ENCODE peak calls at places on chromosomes 3 and 15, in ten cellular contexts. H is adrenal gland; K is astrocyte of the spinal cord; E is CD4-positive, alpha-beta T cell; A is stimulated activated CD8-positive, alpha-beta memory T cell treated with anti-CD3 and anti-CD28 coated beads, Interleukin-7, amount 100 ng/mL, for 24 hours; V is cardiac fibroblast; S is COR-L47; J is stimulated activated naive CD8-positive, alpha-beta T cell treated with anti-CD3 and anti-CD28 coated beads, Interleukin-15, Interleukin-2, amounts not matched to agents 100 U/mL and 50 U/mL, for 24 hours; M is fibroblast of pulmonary artery; O is body of pancreas. X is an unnamed sample.

GRCh38 chr3:45638299-45639043 is 43.9 kb downstream of the LIMD1 start:
- DNase-seq in H (peak), A (no peak), S (no peak), E (no peak), K (peak), J (no peak), O (no peak), M (no peak), V (no peak), X (no peak)

GRCh38 chr3:59551834-59552233 is 502.0 kb upstream of the CFAP20DC start:
- DNase-seq in H (no peak), V (no peak), E (no peak), S (no peak), K (no peak), J (no peak), O (no peak), M (no peak), A (no peak), X (no peak)

GRCh38 chr15:68427961-68428360 is 4.0 kb downstream of the ITGA11 start:
- DNase-seq in H (no peak), M (no peak), O (no peak), J (no peak), A (no peak), K (no peak), E (no peak), V (no peak), S (no peak), X (no peak)

GRCh38 chr3:43782541-43782940 is 91.8 kb downstream of the ABHD5 start:
- DNase-seq in H (no peak), M (no peak), V (no peak), S (no peak), J (no peak), A (no peak), O (no peak), K (no peak), E (no peak), X (no peak)

GRCh38 chr15:56984681-56985515 is 66.5 kb downstream of the TCF12 start:
- DNase-seq in V (peak), E (no peak), S (no peak), K (peak), A (no peak), O (no peak), J (no peak), M (peak), H (no peak), X (no peak)

GRCh38 chr3:119380697-119381096 is 82.7 kb downstream of the TMEM39A start:
- DNase-seq in S (peak), V (no peak), M (peak), A (no peak), K (no peak), O (peak), H (peak), J (no peak), E (no peak), X (no peak)

GRCh38 chr3:186067360-186068242 is 41.3 kb downstream of the ETV5 start:
- DNase-seq in K (no peak), J (no peak), S (no peak), O (no peak), M (no peak), H (no peak), A (no peak), V (no peak), E (no peak), X (no peak)

GRCh38 chr3:137263982-137264777 is 306.4 kb downstream of the IL20RB start:
- DNase-seq in J (no peak), M (no peak), O (peak), E (no peak), S (peak), A (no peak), H (no peak), K (no peak), V (no peak), X (no peak)